ENCODE peak calls at places on chromosomes 2 and 18, in four cellular contexts. V is HepG2, T is K562, E is H1. U is an unnamed sample.

GRCh38 chr2:37472959-37473358 is 128.5 kb downstream of the QPCT start:
- DNase-seq in V (no peak), T (no peak), E (no peak), U (no peak)

GRCh38 chr2:46535360-46535759 is 56.0 kb downstream of the TMEM247 start:
- DNase-seq in V (no peak), T (no peak), E (no peak), U (no peak)

GRCh38 chr2:37454851-37455762 is 110.7 kb downstream of the QPCT start:
- DNase-seq in V (no peak), T (no peak), E (no peak), U (no peak)

GRCh38 chr2:158094487-158095092 is 7.1 kb upstream of the UPP2 start:
- DNase-seq in V (peak), T (no peak), E (no peak), U (peak)

GRCh38 chr2:54047076-54047475 is 68.3 kb upstream of the ACYP2 start:
- DNase-seq in V (no peak), T (no peak), E (no peak), U (no peak)

GRCh38 chr18:33116376-33116775 is 324.1 kb downstream of the CCDC178 start:
- DNase-seq in V (no peak), T (no peak), E (no peak), U (peak)

GRCh38 chr2:170823800-170824153 is 7.1 kb downstream of the GAD1 start:
- DNase-seq in V (no peak), T (no peak), E (peak), U (no peak)

GRCh38 chr2:197993830-197994229 is 189.4 kb downstream of the PLCL1 start:
- DNase-seq in V (no peak), T (no peak), E (no peak), U (no peak)

GRCh38 chr2:223467194-223467593 is 135.0 kb downstream of the SCG2 start:
- DNase-seq in V (no peak), T (no peak), E (no peak), U (no peak)

GRCh38 chr2:239158641-239159475 is 242.0 kb downstream of the HDAC4 start:
- DNase-seq in V (no peak), T (peak), E (no peak), U (peak)

GRCh38 chr2:29195796-29196195 is 80.6 kb downstream of the CLIP4 start:
- DNase-seq in V (no peak), T (no peak), E (no peak), U (no peak)

GRCh38 chr18:78671551-78671950 is 308.1 kb upstream of the SALL3 start:
- DNase-seq in V (no peak), T (no peak), E (no peak), U (no peak)

GRCh38 chr2:97656129-97656755 is 7.6 kb downstream of the ACTR1B start:
- DNase-seq in V (no peak), T (no peak), E (peak), U (no peak)

GRCh38 chr2:232652505-232652851 is 19.1 kb downstream of the EFHD1 start:
- DNase-seq in V (no peak), T (no peak), E (no peak), U (no peak)

GRCh38 chr2:196218109-196218508 is 46.7 kb upstream of the STK17B start:
- DNase-seq in V (no peak), T (no peak), E (no peak), U (no peak)

GRCh38 chr18:38563396-38563980 is 997.9 kb upstream of the CELF4 start:
- DNase-seq in V (no peak), T (no peak), E (no peak), U (no peak)

GRCh38 chr18:58604301-58604700 is 24.6 kb downstream of the ALPK2 start:
- DNase-seq in V (no peak), T (no peak), E (no peak), U (no peak)

GRCh38 chr2:40746150-40746549 is 294.3 kb upstream of the SLC8A1 start:
- DNase-seq in V (peak), T (no peak), E (no peak), U (peak)

GRCh38 chr2:239609162-239609561 is 208.3 kb upstream of the HDAC4 start:
- DNase-seq in V (no peak), T (no peak), E (no peak), U (no peak)

GRCh38 chr2:20650412-20650879 is 452 bp downstream of the HS1BP3 start:
- DNase-seq in V (no peak), T (no peak), E (no peak), U (peak)

GRCh38 chr2:190911813-190912212 is 31.2 kb downstream of the GLS start:
- DNase-seq in V (no peak), T (no peak), E (no peak), U (peak)

GRCh38 chr2:240198226-240198625 is 57.8 kb upstream of the OTOS start:
- DNase-seq in V (no peak), T (no peak), E (no peak), U (no peak)

GRCh38 chr2:172226244-172227061 is 123.8 kb upstream of the DLX2 start:
- DNase-seq in V (peak), T (peak), E (no peak), U (no peak)

GRCh38 chr2:149329470-149330126 is 789 bp upstream of the LYPD6 start:
- DNase-seq in V (peak), T (no peak), E (peak), U (peak)

GRCh38 chr18:38244360-38244940 is 678.9 kb upstream of the CELF4 start:
- DNase-seq in V (no peak), T (no peak), E (no peak), U (no peak)

GRCh38 chr2:226725096-226725495 is 74.5 kb downstream of the IRS1 start:
- DNase-seq in V (no peak), T (no peak), E (no peak), U (no peak)

GRCh38 chr2:213232649-213233437 is 51.4 kb upstream of the SPAG16 start:
- DNase-seq in V (no peak), T (no peak), E (no peak), U (no peak)

GRCh38 chr18:54774423-54774822 is 53.9 kb upstream of the RAB27B start:
- DNase-seq in V (no peak), T (no peak), E (no peak), U (no peak)

GRCh38 chr2:102758433-102758832 is 3.4 kb upstream of the TMEM182 start:
- DNase-seq in V (no peak), T (no peak), E (no peak), U (no peak)

GRCh38 chr2:20629181-20629580 is 21.7 kb downstream of the HS1BP3 start:
- DNase-seq in V (no peak), T (no peak), E (no peak), U (no peak)

GRCh38 chr2:159136405-159136804 is 150.1 kb downstream of the WDSUB1 start:
- DNase-seq in V (no peak), T (no peak), E (no peak), U (no peak)

GRCh38 chr2:145304501-145304900 is 784.6 kb upstream of the ZEB2 start:
- DNase-seq in V (no peak), T (no peak), E (no peak), U (no peak)

DNA sequence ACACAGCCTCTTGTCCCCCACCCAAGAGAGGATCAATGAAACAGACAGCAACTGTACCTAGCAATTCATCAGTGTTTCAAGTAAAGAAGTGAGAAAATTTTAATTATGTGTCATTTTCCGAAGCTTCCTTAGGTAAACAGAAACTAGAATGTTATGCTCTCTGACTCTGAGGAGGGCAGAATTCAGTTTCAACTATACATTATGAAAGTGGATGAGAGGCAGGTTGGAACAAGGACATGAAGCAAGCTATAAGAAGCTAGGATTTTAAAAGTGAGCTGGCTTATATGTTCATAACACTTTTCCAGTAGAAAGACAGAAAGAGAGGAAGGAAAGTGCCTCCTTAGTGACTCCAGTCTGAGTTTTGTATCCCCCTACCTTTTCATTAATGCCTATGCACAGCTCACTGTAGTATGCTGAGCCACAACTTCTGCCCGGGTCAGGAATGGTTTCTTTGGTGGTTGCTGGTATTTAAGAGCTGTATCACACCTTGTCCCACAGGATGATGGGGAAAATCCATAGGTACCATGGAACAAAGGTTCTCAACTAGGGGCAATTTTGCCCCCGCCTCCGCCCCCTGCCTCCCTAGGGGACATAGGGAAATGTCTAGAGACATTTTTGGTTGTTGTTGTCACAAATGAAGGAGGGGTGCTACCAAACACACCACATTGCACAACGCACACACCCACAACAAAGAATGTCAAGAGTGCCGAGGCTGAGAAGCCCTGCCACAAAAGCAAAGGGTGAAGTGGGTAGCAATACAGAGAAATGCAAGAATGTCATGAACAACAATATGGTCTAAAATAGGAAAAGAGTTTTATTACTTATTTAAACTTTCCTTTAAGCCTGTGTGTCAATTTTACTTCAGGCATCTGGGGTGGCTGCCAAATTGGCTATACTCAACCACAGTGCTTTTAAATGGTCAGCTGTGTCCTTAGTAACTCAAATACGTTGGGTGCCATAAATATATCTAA is 161.0 kb upstream of the ZFP36L2 start:
- DNase-seq in V (no peak), T (no peak), E (no peak), U (no peak)
- TF ChIP-seq RNF2 in V (no peak), T (no peak), E (no peak), U (no peak)

DNA sequence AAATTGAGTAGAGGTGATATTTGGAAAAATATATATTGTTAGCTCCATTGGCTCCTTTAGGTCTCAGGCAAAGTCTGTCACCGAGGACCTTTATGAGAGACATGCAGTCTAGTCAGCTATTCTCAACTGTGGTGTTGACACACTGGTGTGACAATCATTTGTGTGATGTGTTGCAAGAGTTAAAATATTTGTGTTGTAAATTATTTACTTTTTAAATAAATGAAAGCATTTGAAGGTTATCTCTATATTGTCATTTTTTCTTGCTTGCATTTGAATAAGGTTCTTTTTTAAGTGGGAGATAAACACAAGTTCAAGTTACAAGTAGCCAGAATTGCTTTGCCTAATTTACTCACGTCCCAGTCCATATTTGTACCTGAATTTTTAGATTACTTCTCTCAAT is 4.3 kb downstream of the REL start:
- DNase-seq in V (peak), T (no peak), E (no peak), U (peak)
- TF ChIP-seq RNF2 in V (no peak), T (no peak), E (no peak), U (no peak)

GRCh38 chr2:151730242-151730975 is 3.9 kb downstream of the NEB start:
- DNase-seq in V (no peak), T (no peak), E (no peak), U (no peak)

GRCh38 chr2:151729837-151730236 is 4.4 kb downstream of the NEB start:
- DNase-seq in V (no peak), T (no peak), E (no peak), U (no peak)

GRCh38 chr2:151728736-151729415 is 5.4 kb downstream of the NEB start:
- DNase-seq in V (no peak), T (peak), E (no peak), U (peak)

GRCh38 chr2:151729416-151729811 is 4.9 kb downstream of the NEB start:
- DNase-seq in V (no peak), T (no peak), E (no peak), U (no peak)

DNA sequence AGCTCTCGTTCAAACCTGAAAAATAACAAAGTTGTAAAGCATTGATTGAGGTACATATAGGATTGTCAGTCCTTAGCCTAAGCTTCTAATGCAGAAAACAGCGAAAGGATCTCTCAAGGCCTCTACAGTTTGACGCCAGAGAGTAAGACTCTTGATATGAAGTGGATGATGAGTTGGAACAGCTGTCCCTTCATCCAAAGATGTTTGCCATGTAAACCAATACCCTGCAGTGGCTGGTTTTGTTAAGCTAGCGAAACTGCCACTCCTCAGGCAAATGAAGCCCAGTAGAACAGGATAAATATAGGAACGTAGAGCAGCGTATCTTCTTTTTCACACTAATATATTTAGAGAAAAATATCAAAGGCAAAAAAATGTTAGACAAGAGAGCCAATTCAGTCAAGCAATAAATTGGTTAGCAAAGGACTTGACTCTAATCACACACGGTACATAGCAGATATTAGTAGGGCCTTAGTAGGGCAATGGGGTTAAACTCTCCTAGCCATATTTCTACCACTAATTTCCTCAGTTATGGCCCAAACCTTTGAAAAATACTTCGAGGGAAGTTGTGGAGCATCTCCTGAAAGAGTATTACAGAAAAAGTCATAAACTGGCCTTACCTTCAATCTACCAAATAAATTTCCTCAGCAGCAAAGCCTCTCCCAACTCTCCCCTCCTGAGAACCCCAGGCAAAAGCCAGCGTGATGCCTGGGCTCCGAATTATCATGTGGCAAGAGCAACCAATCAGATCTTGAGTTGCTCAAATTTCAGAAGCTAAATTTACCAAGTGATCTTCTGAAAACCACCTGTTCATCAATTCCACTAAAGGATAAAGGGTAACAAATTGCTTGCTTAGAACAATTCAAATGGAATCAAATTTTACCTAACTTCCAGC is at the start of gene NEB:
- DNase-seq in V (no peak), T (no peak), E (no peak), U (no peak)
- TF ChIP-seq RNF2 in V (no peak), T (no peak), E (no peak), U (no peak)

GRCh38 chr2:203818656-203819055 is 48.9 kb upstream of the CTLA4 start:
- DNase-seq in V (peak), T (no peak), E (no peak), U (no peak)

GRCh38 chr2:203820969-203821368 is 46.6 kb upstream of the CTLA4 start:
- DNase-seq in V (no peak), T (no peak), E (no peak), U (no peak)

GRCh38 chr2:203822240-203822639 is 45.3 kb upstream of the CTLA4 start:
- DNase-seq in V (no peak), T (no peak), E (no peak), U (no peak)

GRCh38 chr2:203817147-203817546 is 50.4 kb upstream of the CTLA4 start:
- DNase-seq in V (no peak), T (no peak), E (no peak), U (no peak)

DNA sequence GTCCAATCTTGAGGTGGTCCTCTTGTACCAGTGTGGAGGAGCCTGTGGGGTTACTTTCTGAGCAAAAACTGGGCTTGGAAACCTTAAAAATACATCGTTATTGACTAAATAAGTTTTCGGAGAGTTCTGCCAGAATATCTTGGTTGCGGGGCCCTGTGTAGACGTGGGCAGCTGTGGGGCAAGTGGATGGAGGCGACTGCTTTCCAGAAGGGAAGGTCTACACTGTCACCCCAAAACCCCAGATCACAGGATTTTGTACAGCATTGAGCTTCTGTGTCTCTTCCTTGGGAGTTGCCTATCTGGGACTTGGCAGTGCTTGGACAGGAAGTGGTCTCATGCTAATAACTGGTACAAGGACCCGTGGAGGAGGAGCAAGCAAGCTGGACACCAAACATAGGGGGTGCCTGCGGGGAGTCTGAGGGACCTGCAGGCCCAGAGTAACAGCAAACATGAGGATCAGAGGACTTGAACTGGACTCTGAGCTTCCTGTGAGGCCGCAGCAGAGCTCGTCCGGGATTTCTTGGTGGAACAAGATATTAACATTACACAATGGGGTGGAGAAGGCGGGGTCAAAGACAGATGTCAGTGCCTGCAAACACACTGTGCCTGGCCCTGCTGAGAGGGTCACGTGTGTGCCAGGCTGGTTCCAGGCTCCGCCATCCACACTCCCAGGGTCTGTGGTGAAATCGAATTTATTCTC is 48.0 kb upstream of the CTLA4 start:
- DNase-seq in V (peak), T (no peak), E (no peak), U (no peak)
- TF ChIP-seq RNF2 in V (no peak), T (no peak), E (no peak), U (no peak)

GRCh38 chr2:156944871-156945270 is 312.6 kb upstream of the GALNT5 start:
- DNase-seq in V (no peak), T (no peak), E (no peak), U (no peak)

GRCh38 chr2:156947261-156947660 is 310.2 kb upstream of the GALNT5 start:
- DNase-seq in V (no peak), T (no peak), E (no peak), U (no peak)
- TF ChIP-seq RNF2 in V (no peak), T (no peak), E (no peak), U (no peak)

GRCh38 chr2:227855440-227855839 is 16.0 kb upstream of the DAW1 start:
- DNase-seq in V (no peak), T (no peak), E (no peak), U (no peak)
- TF ChIP-seq RNF2 in V (no peak), T (no peak), E (no peak), U (no peak)

GRCh38 chr2:128358941-128359731 is 40.5 kb upstream of the HS6ST1 start:
- DNase-seq in V (no peak), T (no peak), E (no peak), U (no peak)
- TF ChIP-seq RNF2 in V (no peak), T (no peak), E (no peak), U (no peak)

GRCh38 chr2:137838255-137839092 is 125.8 kb upstream of the HNMT start:
- DNase-seq in V (peak), T (peak), E (no peak), U (peak)
- TF ChIP-seq RNF2 in V (no peak), T (no peak), E (no peak), U (no peak)

GRCh38 chr2:216716109-216716508 is 20.8 kb upstream of the IGFBP5 start:
- DNase-seq in V (no peak), T (no peak), E (no peak), U (no peak)

GRCh38 chr2:216717491-216717901 is 22.1 kb upstream of the IGFBP5 start:
- DNase-seq in V (no peak), T (no peak), E (no peak), U (no peak)

GRCh38 chr2:216717907-216718615 is 22.7 kb upstream of the IGFBP5 start:
- DNase-seq in V (no peak), T (no peak), E (no peak), U (no peak)

GRCh38 chr2:216713691-216714411 is 18.5 kb upstream of the IGFBP5 start:
- DNase-seq in V (no peak), T (no peak), E (no peak), U (peak)

DNA sequence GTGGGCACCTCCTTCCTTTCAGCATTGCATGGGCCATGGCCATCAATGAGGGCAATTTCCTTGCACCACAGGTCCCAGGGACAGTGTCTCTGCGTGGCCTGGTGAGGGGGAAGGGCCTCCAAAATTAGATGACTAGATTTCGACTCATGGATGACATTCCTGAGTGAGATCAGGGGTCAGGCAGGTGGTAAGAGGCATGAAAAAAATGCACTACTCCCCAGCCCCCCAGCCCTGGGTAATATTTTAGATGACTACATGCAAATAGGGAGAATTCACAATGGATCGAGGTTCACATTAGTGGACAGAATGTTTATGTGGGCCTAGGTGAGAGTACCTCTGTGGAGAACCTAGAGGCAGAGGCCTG is 19.0 kb upstream of the IGFBP5 start:
- DNase-seq in V (no peak), T (no peak), E (no peak), U (no peak)
- TF ChIP-seq RNF2 in V (no peak), T (no peak), E (no peak), U (no peak)

GRCh38 chr2:121260370-121261154 is 24.4 kb downstream of the TFCP2L1 start:
- DNase-seq in V (no peak), T (no peak), E (no peak), U (no peak)
- TF ChIP-seq RNF2 in V (no peak), T (no peak), E (no peak), U (no peak)